ENCODE peak calls at places on chromosomes 2 and 18, in seven cellular contexts. R is NCI-H748 treated with DMSO at 0.1 percent for 48 hours; F is AG20443; H is NCI-H1417; O is GM06990; N is adipocyte; D is activated naive CD8-positive, alpha-beta T cell treated with anti-CD3 and anti-CD28 coated beads, Interleukin-2, amount 10 ng/mL, durations not matched to agents 7 days and 5 days. K is an unnamed sample.

GRCh38 chr18:46054956-46055831 is 16.9 kb downstream of the PSTPIP2 start:
- DNase-seq in O (no peak), N (no peak), R (no peak), H (no peak), F (no peak), D (no peak), K (no peak)

GRCh38 chr2:192700934-192701333 is 506.2 kb upstream of the TMEFF2 start:
- DNase-seq in H (no peak), N (no peak), R (no peak), D (no peak), O (no peak), F (no peak), K (no peak)

GRCh38 chr2:24855703-24856102 is 62.5 kb downstream of the CENPO start:
- DNase-seq in H (no peak), D (no peak), R (no peak), O (no peak), N (peak; percentile 72), F (peak; percentile 78), K (no peak)

GRCh38 chr18:22544626-22545025 is 126.9 kb upstream of the CTAGE1 start:
- DNase-seq in N (no peak), F (peak; percentile 50), R (no peak), H (no peak), D (no peak), O (no peak), K (no peak)

GRCh38 chr2:234363011-234363487 is 133.8 kb downstream of the ARL4C start:
- DNase-seq in R (peak; percentile 63), D (no peak), N (peak; percentile 13), F (peak; percentile 54), O (no peak), H (peak; percentile 66), K (no peak)

GRCh38 chr2:212902421-212902820 is 249.0 kb downstream of the IKZF2 start:
- DNase-seq in D (no peak), N (no peak), O (no peak), F (no peak), H (no peak), R (no peak), K (no peak)

GRCh38 chr2:141863964-141864363 is 266.9 kb downstream of the LRP1B start:
- DNase-seq in R (no peak), N (no peak), F (no peak), D (no peak), O (no peak), H (no peak), K (no peak)

GRCh38 chr2:209619782-209620181 is 151.8 kb upstream of the UNC80 start:
- DNase-seq in D (no peak), R (no peak), H (no peak), F (no peak), N (no peak), O (peak; percentile 2), K (no peak)

GRCh38 chr2:188524519-188525113 is 232.9 kb downstream of the GULP1 start:
- DNase-seq in R (peak; percentile 50), D (no peak), O (no peak), F (peak; percentile 44), N (peak; percentile 89), H (peak; percentile 43), K (no peak)

GRCh38 chr2:211085056-211085680 is 528.8 kb downstream of the CPS1 start:
- DNase-seq in F (peak; percentile 24), H (peak; percentile 29), O (no peak), D (no peak), R (peak; percentile 71), N (peak; percentile 85), K (no peak)

GRCh38 chr2:239189711-239190131 is 211.1 kb downstream of the HDAC4 start:
- DNase-seq in F (no peak), H (no peak), R (no peak), N (no peak), O (no peak), D (peak; percentile 15), K (no peak)

GRCh38 chr18:61496374-61496773 is 163.1 kb downstream of the CDH20 start:
- DNase-seq in F (no peak), N (no peak), O (no peak), R (no peak), D (no peak), H (no peak), K (no peak)

GRCh38 chr2:43075906-43076585 is 150.4 kb downstream of the ZFP36L2 start:
- DNase-seq in O (no peak), R (no peak), H (no peak), N (peak; percentile 66), D (no peak), F (peak; percentile 60), K (no peak)

GRCh38 chr18:2411381-2411977 is 159.8 kb downstream of the METTL4 start:
- DNase-seq in O (no peak), N (peak; percentile 34), F (peak; percentile 33), D (no peak), R (no peak), H (no peak), K (no peak)